ENCODE peak calls at places on chromosomes 13 and 19, in nine cellular contexts. F is AG04450; G is stimulated activated CD8-positive, alpha-beta memory T cell treated with anti-CD3 and anti-CD28 coated beads, Interleukin-7, amount 100 ng/mL, for 48 hours; D is H9; X is putamen; Z is stimulated activated CD4-positive, alpha-beta T cell treated with anti-CD3 and anti-CD28 coated beads, TNF-alpha, amount 100 ng/mL, for 24 hours; B is thoracic aorta; E is activated T-helper 2 cell treated with anti-CD3 and anti-CD28 coated beads, Interferon-gamma antibody, Interleukin-2, Interleukin-4, amounts not matched to agents 10 μg/mL and 5 μg/mL and 100 μg/mL, durations not matched to agents 14 hours and 24 hours and 36 hours; H is pancreas. P is an unnamed sample.

GRCh38 chr13:26616126-26616525 is 58.6 kb downstream of the WASF3 start:
- DNase-seq in F (no peak), G (no peak), D (no peak), X (no peak), Z (no peak), B (no peak), E (no peak), H (no peak), P (no peak)

GRCh38 chr13:111043575-111043982 is 71.5 kb upstream of the ARHGEF7 start:
- DNase-seq in F (no peak), G (no peak), D (no peak), X (no peak), Z (no peak), B (no peak), E (no peak), H (no peak), P (no peak)

GRCh38 chr13:43432948-43433347 is 353.8 kb downstream of the ENOX1 start:
- DNase-seq in F (no peak), G (no peak), D (no peak), X (no peak), Z (no peak), B (no peak), E (no peak), H (no peak), P (no peak)

GRCh38 chr13:41458187-41458938 is 1.0 kb downstream of the RGCC start:
- DNase-seq in F (no peak), G (no peak), D (peak), X (no peak), Z (no peak), B (no peak), E (peak), H (peak), P (peak)

GRCh38 chr19:49512970-49513745 is 697 bp downstream of the FCGRT start:
- DNase-seq in F (no peak), G (no peak), D (peak), X (no peak), Z (no peak), B (no peak), E (no peak), H (peak), P (peak)

GRCh38 chr13:96898855-96899254 is 95.4 kb downstream of the OXGR1 start:
- DNase-seq in F (no peak), G (no peak), D (peak), X (peak), Z (no peak), B (no peak), E (no peak), H (no peak), P (peak)

GRCh38 chr13:112245179-112245724 is 130.9 kb upstream of the SPACA7 start:
- DNase-seq in F (no peak), G (no peak), D (no peak), X (no peak), Z (no peak), B (no peak), E (no peak), H (no peak), P (peak)

GRCh38 chr19:58562126-58563033 is 4.0 kb upstream of the UBE2M start:
- DNase-seq in F (no peak), G (no peak), D (peak), X (no peak), Z (no peak), B (no peak), E (peak), H (peak), P (peak)

GRCh38 chr19:39196860-39197562 is at the start of gene NCCRP1:
- DNase-seq in F (no peak), G (no peak), D (peak), X (no peak), Z (no peak), B (no peak), E (no peak), H (peak), P (peak)

GRCh38 chr19:27744926-27745844 is 1467.8 kb downstream of the UQCRFS1 start:
- DNase-seq in F (no peak), G (no peak), D (peak), X (no peak), Z (no peak), B (no peak), E (no peak), H (no peak), P (peak)

GRCh38 chr19:339262-339887 is 5.2 kb downstream of the MIER2 start:
- DNase-seq in F (no peak), G (no peak), D (no peak), X (no peak), Z (no peak), B (no peak), E (no peak), H (no peak), P (no peak)

GRCh38 chr19:43777163-43777700 is 3.5 kb downstream of the KCNN4 start:
- DNase-seq in F (no peak), G (no peak), D (no peak), X (no peak), Z (no peak), B (no peak), E (no peak), H (no peak), P (no peak)

GRCh38 chr13:98368019-98368418 is 190.9 kb upstream of the RNF113B start:
- DNase-seq in F (peak), G (no peak), D (no peak), X (no peak), Z (no peak), B (no peak), E (no peak), H (no peak), P (no peak)

GRCh38 chr13:63481334-63481733 is 2065.7 kb upstream of the PCDH20 start:
- DNase-seq in F (no peak), G (no peak), D (no peak), X (no peak), Z (no peak), B (no peak), E (no peak), H (no peak), P (no peak)

GRCh38 chr19:40175820-40176219 is 15.4 kb upstream of the MAP3K10 start:
- DNase-seq in F (no peak), G (no peak), D (no peak), X (no peak), Z (no peak), B (no peak), E (no peak), H (no peak), P (no peak)

GRCh38 chr19:42096255-42096837 is 20.4 kb downstream of the ZNF574 start:
- DNase-seq in F (no peak), G (no peak), D (no peak), X (no peak), Z (no peak), B (no peak), E (no peak), H (no peak), P (no peak)

GRCh38 chr13:112346173-112346898 is 29.8 kb upstream of the SPACA7 start:
- DNase-seq in F (no peak), G (no peak), D (peak), X (no peak), Z (no peak), B (no peak), E (no peak), H (no peak), P (peak)

GRCh38 chr13:24033527-24034302 is 126.8 kb upstream of the SPATA13 start:
- DNase-seq in F (peak), G (no peak), D (no peak), X (no peak), Z (no peak), B (no peak), E (no peak), H (peak), P (no peak)

GRCh38 chr13:80341771-80342271 is 895 bp upstream of the SPRY2 start:
- DNase-seq in F (no peak), G (no peak), D (peak), X (peak), Z (no peak), B (no peak), E (no peak), H (peak), P (peak)

GRCh38 chr19:46975918-46976782 is 43.5 kb upstream of the NPAS1 start:
- DNase-seq in F (peak), G (no peak), D (peak), X (peak), Z (no peak), B (peak), E (no peak), H (peak), P (peak)

GRCh38 chr13:23996456-23996855 is 99.2 kb upstream of the C1QTNF9B start:
- DNase-seq in F (no peak), G (no peak), D (no peak), X (no peak), Z (no peak), B (no peak), E (no peak), H (no peak), P (peak)

GRCh38 chr19:32870154-32870573 is 597 bp upstream of the SLC7A9 start:
- DNase-seq in F (no peak), G (no peak), D (peak), X (no peak), Z (no peak), B (no peak), E (no peak), H (no peak), P (peak)

GRCh38 chr13:67557118-67557517 is 327.0 kb upstream of the PCDH9 start:
- DNase-seq in F (no peak), G (no peak), D (no peak), X (no peak), Z (no peak), B (no peak), E (no peak), H (no peak), P (no peak)

GRCh38 chr19:2603320-2603719 is 99.2 kb downstream of the GNG7 start:
- DNase-seq in F (no peak), G (no peak), D (peak), X (no peak), Z (no peak), B (no peak), E (no peak), H (peak), P (peak)